ENCODE peak calls at places on chromosomes 13 and 19, in seven cellular contexts. Q is ecto neural progenitor cell; X is stimulated activated CD4-positive, alpha-beta T cell treated with anti-CD3 and anti-CD28 coated beads, Interleukin-15, amount 100 ng/mL, for 1 hour; I is NCI-H774; R is mucosa of descending colon; E is NCI-H2081; H is left lung. O is an unnamed sample.
A peak's percentile ranks its signal among the peaks of the same experiment; 100 is the strongest.

GRCh38 chr13:47216176-47216822 is 319.4 kb upstream of the HTR2A start:
- DNase-seq in Q (no peak), X (no peak), I (no peak), R (no peak), E (no peak), H (no peak), O (peak; percentile 13)

GRCh38 chr19:5005096-5005495 is 36.2 kb downstream of the KDM4B start:
- DNase-seq in Q (no peak), X (no peak), I (no peak), R (no peak), E (no peak), H (peak; percentile 26), O (no peak)

GRCh38 chr13:105814219-105814901 is 721.1 kb downstream of the EFNB2 start:
- DNase-seq in Q (no peak), X (no peak), I (peak; percentile 31), R (no peak), E (no peak), H (no peak), O (peak; percentile 48)

GRCh38 chr19:4815426-4816387 is 15.8 kb downstream of the TICAM1 start:
- DNase-seq in Q (peak; percentile 87), X (peak; percentile 39), I (peak; percentile 92), R (peak; percentile 83), E (peak; percentile 96), H (peak; percentile 87), O (no peak)

GRCh38 chr13:112894673-112895481 is 74.1 kb upstream of the MCF2L start:
- DNase-seq in Q (peak; percentile 79), X (no peak), I (no peak), R (peak; percentile 48), E (no peak), H (peak; percentile 73), O (no peak)

GRCh38 chr13:88074794-88075509 is 403.8 kb downstream of the SLITRK5 start:
- DNase-seq in Q (no peak), X (no peak), I (no peak), R (no peak), E (no peak), H (no peak), O (no peak)

GRCh38 chr19:40274585-40275544 is 10.3 kb downstream of the AKT2 start:
- DNase-seq in Q (no peak), X (no peak), I (no peak), R (no peak), E (no peak), H (peak; percentile 46), O (no peak)

GRCh38 chr19:641702-642101 is 2.0 kb downstream of the FGF22 start:
- DNase-seq in Q (no peak), X (no peak), I (no peak), R (no peak), E (no peak), H (no peak), O (no peak)

GRCh38 chr13:25932353-25932752 is 119.5 kb downstream of the SHISA2 start:
- DNase-seq in Q (no peak), X (no peak), I (no peak), R (no peak), E (no peak), H (no peak), O (no peak)

GRCh38 chr19:2353895-2354592 is 6.0 kb upstream of the TMPRSS9 start:
- DNase-seq in Q (no peak), X (no peak), I (no peak), R (no peak), E (no peak), H (peak; percentile 71), O (no peak)

GRCh38 chr19:5460748-5461147 is 5.5 kb downstream of the ZNRF4 start:
- DNase-seq in Q (no peak), X (no peak), I (no peak), R (no peak), E (no peak), H (no peak), O (no peak)

GRCh38 chr19:50977626-50978025 is 6.1 kb downstream of the KLK7 start:
- DNase-seq in Q (no peak), X (no peak), I (no peak), R (no peak), E (no peak), H (no peak), O (no peak)